ENCODE peak calls at places on chromosome 2, in ten cellular contexts. G is stimulated activated naive CD8-positive, alpha-beta T cell treated with anti-CD3 and anti-CD28 coated beads, Interleukin-15, amount 100 ng/mL, for 72 hours; T is CD4-positive, alpha-beta T cell; W is activated T-cell treated with anti-CD3 and anti-CD28 coated beads for 1 hour; D is K562; Q is NCI-H345; S is GM03348; R is tibial artery; K is fibroblast of villous mesenchyme; H is stimulated activated CD4-positive, alpha-beta T cell treated with anti-CD3 and anti-CD28 coated beads, Interleukin-4, amount 100 ng/mL, for 4 hours. U is an unnamed sample.

GRCh38 chr2:58569460-58570185 is 328.5 kb upstream of the FANCL start:
- DNase-seq in S (peak), G (no peak), H (no peak), Q (no peak), W (no peak), D (no peak), T (no peak), K (peak), R (no peak), U (no peak)

GRCh38 chr2:233455006-233455405 is 100.7 kb downstream of the DGKD start:
- DNase-seq in T (no peak), D (no peak), H (no peak), S (no peak), W (no peak), K (no peak), Q (no peak), R (peak), G (no peak), U (no peak)

GRCh38 chr2:211879323-211879722 is 659.3 kb downstream of the ERBB4 start:
- DNase-seq in K (no peak), Q (no peak), T (no peak), D (no peak), G (no peak), S (peak), W (no peak), H (no peak), R (no peak), U (no peak)

GRCh38 chr2:86054539-86055082 is 51.1 kb downstream of the POLR1A start:
- DNase-seq in H (no peak), D (no peak), W (no peak), T (no peak), S (peak), G (no peak), K (no peak), Q (no peak), R (no peak), U (no peak)

GRCh38 chr2:100954044-100954420 is 48.1 kb upstream of the RPL31 start:
- DNase-seq in Q (no peak), G (no peak), D (no peak), W (no peak), S (no peak), K (no peak), H (no peak), T (no peak), R (no peak), U (no peak)

GRCh38 chr2:47072018-47072691 is 83.0 kb downstream of the STPG4 start:
- DNase-seq in W (no peak), G (no peak), R (peak), S (peak), D (no peak), T (no peak), Q (no peak), K (peak), H (no peak), U (no peak)

GRCh38 chr2:147623328-147623727 is 221.5 kb upstream of the ACVR2A start:
- DNase-seq in T (no peak), D (no peak), S (no peak), G (peak), Q (no peak), W (no peak), K (no peak), H (peak), R (no peak), U (no peak)

GRCh38 chr2:45006041-45006941 is 3.0 kb downstream of the SIX2 start:
- DNase-seq in D (no peak), Q (no peak), W (no peak), S (no peak), H (no peak), R (no peak), G (no peak), T (no peak), K (no peak), U (no peak)

GRCh38 chr2:238238766-238239551 is 879 bp downstream of the HES6 start:
- DNase-seq in S (no peak), G (peak), H (peak), D (peak), R (no peak), T (peak), W (peak), Q (peak), K (no peak), U (peak)

GRCh38 chr2:227513113-227513512 is 41.2 kb downstream of the AGFG1 start:
- DNase-seq in D (no peak), H (no peak), K (no peak), T (no peak), W (no peak), R (no peak), Q (no peak), G (no peak), S (no peak), U (no peak)

GRCh38 chr2:9228088-9228751 is 21.6 kb downstream of the ASAP2 start:
- DNase-seq in T (no peak), K (peak), R (no peak), W (no peak), Q (no peak), S (peak), D (no peak), G (no peak), H (no peak), U (no peak)

GRCh38 chr2:159650574-159650973 is 34.2 kb upstream of the BAZ2B start:
- DNase-seq in G (no peak), R (no peak), K (no peak), T (no peak), D (no peak), H (no peak), Q (no peak), W (no peak), S (no peak), U (no peak)

GRCh38 chr2:170525566-170525900 is 189.6 kb upstream of the SP5 start:
- DNase-seq in T (no peak), R (peak), K (peak), G (no peak), D (no peak), S (peak), W (no peak), Q (no peak), H (no peak), U (no peak)

GRCh38 chr2:241214766-241215165 is 26.3 kb downstream of the ANO7 start:
- DNase-seq in G (no peak), R (no peak), T (no peak), Q (no peak), D (no peak), W (no peak), K (no peak), S (no peak), H (no peak), U (no peak)

GRCh38 chr2:34498561-34498960 is 899.5 kb upstream of the FAM98A start:
- DNase-seq in W (no peak), R (no peak), H (no peak), K (no peak), G (no peak), Q (no peak), S (no peak), D (no peak), T (no peak), U (no peak)